ENCODE peak calls at places on chromosomes 13 and 19, in six cellular contexts. N is T1000; V is stimulated activated CD4-positive, alpha-beta T cell treated with anti-CD3 and anti-CD28 coated beads, TNF-alpha, amount 100 ng/mL, for 1 hour; U is thoracic aorta; W is mucosa of descending colon; S is T-helper 2 cell. X is an unnamed sample.

GRCh38 chr13:99258946-99259345 is 767 bp upstream of the GPR18 start:
- DNase-seq in V (no peak), U (no peak), N (no peak), S (peak; percentile 85), W (no peak), X (no peak)

GRCh38 chr13:109874444-109874920 is 88.1 kb upstream of the IRS2 start:
- DNase-seq in V (no peak), S (no peak), U (no peak), N (no peak), W (no peak), X (no peak)

GRCh38 chr19:6065685-6066365 is 44.5 kb downstream of the RFX2 start:
- DNase-seq in N (no peak), S (peak; percentile 54), V (peak; percentile 12), U (no peak), W (peak; percentile 42), X (peak; percentile 86)

GRCh38 chr13:49585220-49586157 is at the start of gene RCBTB1:
- DNase-seq in N (peak; percentile 2), U (peak; percentile 8), W (peak; percentile 80), V (peak; percentile 7), S (peak; percentile 85), X (peak; percentile 84)

GRCh38 chr19:1244693-1245451 is 3.3 kb downstream of the ATP5F1D start:
- DNase-seq in U (no peak), S (no peak), V (no peak), W (peak; percentile 76), N (peak; percentile 52), X (no peak)

GRCh38 chr19:30046522-30046921 is 104.5 kb downstream of the URI1 start:
- DNase-seq in S (peak; percentile 31), W (no peak), U (no peak), V (no peak), N (no peak), X (no peak)

GRCh38 chr13:23183292-23183691 is 2.5 kb downstream of the SGCG start:
- DNase-seq in S (no peak), V (no peak), W (no peak), N (no peak), U (no peak), X (no peak)

GRCh38 chr13:98103531-98103930 is 39.4 kb upstream of the FARP1 start:
- DNase-seq in N (no peak), W (no peak), S (no peak), V (no peak), U (no peak), X (no peak)

GRCh38 chr13:32852568-32852967 is 163.7 kb upstream of the KL start:
- DNase-seq in W (no peak), V (no peak), N (no peak), U (no peak), S (no peak), X (no peak)

GRCh38 chr19:56972291-56972914 is 131.9 kb upstream of the PEG3 start:
- DNase-seq in W (no peak), V (no peak), S (no peak), N (no peak), U (no peak), X (no peak)

GRCh38 chr19:44050740-44051653 is 839 bp upstream of the ZNF223 start:
- DNase-seq in N (no peak), U (no peak), V (no peak), S (peak; percentile 7), W (peak; percentile 60), X (no peak)

GRCh38 chr13:35472308-35473008 is 4.0 kb downstream of the MAB21L1 start:
- DNase-seq in S (peak; percentile 36), N (no peak), V (no peak), W (no peak), U (no peak), X (no peak)

GRCh38 chr13:83449666-83450395 is 432.4 kb downstream of the SLITRK1 start:
- DNase-seq in W (no peak), U (no peak), S (no peak), V (no peak), N (no peak), X (no peak)

GRCh38 chr19:8366961-8367326 is 3.0 kb downstream of the ANGPTL4 start:
- DNase-seq in U (no peak), S (no peak), W (no peak), N (no peak), V (no peak), X (no peak)

GRCh38 chr19:55688422-55689218 is 13.6 kb downstream of the EPN1 start:
- DNase-seq in W (peak; percentile 92), S (no peak), N (no peak), V (no peak), U (no peak), X (no peak)

GRCh38 chr13:44573790-44574465 is 2.2 kb downstream of the TSC22D1 start:
- DNase-seq in S (peak; percentile 44), N (no peak), W (peak; percentile 20), U (no peak), V (no peak), X (peak; percentile 77)

GRCh38 chr13:36839281-36839680 is 20.3 kb downstream of the RFXAP start:
- DNase-seq in W (no peak), V (no peak), U (no peak), N (no peak), S (no peak), X (no peak)

GRCh38 chr13:24659239-24659638 is 21.0 kb upstream of the ATP12A start:
- DNase-seq in S (no peak), N (no peak), V (no peak), U (no peak), W (no peak), X (no peak)

GRCh38 chr13:96982672-96983071 is 11.6 kb downstream of the OXGR1 start:
- DNase-seq in V (no peak), W (no peak), N (no peak), U (no peak), S (no peak), X (no peak)

GRCh38 chr13:44198826-44199225 is 174.8 kb upstream of the SERP2 start:
- DNase-seq in N (no peak), S (no peak), U (no peak), V (no peak), W (no peak), X (no peak)

GRCh38 chr13:80721689-80722088 is 380.8 kb upstream of the SPRY2 start:
- DNase-seq in W (no peak), U (no peak), V (no peak), S (no peak), N (no peak), X (no peak)

GRCh38 chr19:55312621-55313117 is 12.5 kb downstream of the TMEM150B start:
- DNase-seq in V (no peak), N (no peak), S (no peak), U (no peak), W (no peak), X (no peak)

GRCh38 chr13:69970521-69970920 is 137.1 kb upstream of the ATXN8OS start:
- DNase-seq in U (no peak), V (no peak), N (no peak), W (no peak), S (no peak), X (no peak)

GRCh38 chr13:110400786-110401533 is 93.9 kb downstream of the COL4A2 start:
- DNase-seq in V (no peak), N (no peak), U (no peak), S (no peak), W (no peak), X (no peak)

GRCh38 chr19:412356-413355 is 3.7 kb upstream of the C2CD4C start:
- DNase-seq in S (no peak), N (no peak), V (no peak), U (no peak), W (no peak), X (no peak)

GRCh38 chr13:91238036-91238435 is 109.5 kb upstream of the MIR17HG start:
- DNase-seq in V (no peak), N (no peak), U (no peak), S (no peak), W (no peak), X (no peak)

GRCh38 chr13:78102121-78102677 is 183.6 kb upstream of the EDNRB start:
- DNase-seq in V (no peak), U (no peak), W (peak; percentile 15), S (no peak), N (no peak), X (no peak)

X was measured in coronary artery.